ENCODE peak calls at places on chromosomes 1 and 21, in six cellular contexts. P is H9, L is H1, J is trophoblast cell, R is neuronal stem cell, B is mesenchymal stem cell. Q is an unnamed sample.

GRCh38 chr1:230643887-230644286 is 1.6 kb downstream of the COG2 start:
- DNase-seq in B (peak; percentile 64), J (no peak), R (no peak), P (no peak), L (no peak), Q (peak; percentile 51)

GRCh38 chr1:163834778-163835177 is 513.0 kb downstream of the NUF2 start:
- DNase-seq in J (no peak), B (no peak), R (no peak), P (no peak), L (no peak), Q (no peak)

GRCh38 chr21:44272231-44272858 is 10.6 kb upstream of the DNMT3L start:
- DNase-seq in R (no peak), B (no peak), L (no peak), P (no peak), J (no peak), Q (no peak)

GRCh38 chr1:12454406-12455391 is 163.3 kb downstream of the DHRS3 start:
- DNase-seq in B (peak; percentile 28), J (peak; percentile 71), R (no peak), P (no peak), L (no peak), Q (peak; percentile 34)

GRCh38 chr1:179034720-179035119 is 9.0 kb downstream of the FAM20B start:
- DNase-seq in L (no peak), B (peak; percentile 78), J (no peak), R (no peak), P (no peak), Q (peak; percentile 88)

GRCh38 chr1:84856871-84857270 is 36.1 kb downstream of the LPAR3 start:
- DNase-seq in B (no peak), L (no peak), P (no peak), R (no peak), J (no peak), Q (no peak)

GRCh38 chr1:84272401-84272800 is 29.1 kb upstream of the SAMD13 start:
- DNase-seq in P (peak; percentile 38), L (no peak), J (no peak), B (no peak), R (no peak), Q (no peak)

GRCh38 chr1:211515090-211516023 is 23.4 kb upstream of the RD3 start:
- DNase-seq in L (peak; percentile 91), B (peak; percentile 61), P (peak; percentile 75), R (peak; percentile 69), J (peak; percentile 46), Q (peak; percentile 38)

GRCh38 chr1:184150776-184151531 is 99.4 kb downstream of the TSEN15 start:
- DNase-seq in R (no peak), L (no peak), B (peak; percentile 70), J (no peak), P (no peak), Q (peak; percentile 36)

GRCh38 chr1:33182452-33182851 is 609 bp upstream of the TRIM62 start:
- DNase-seq in R (no peak), L (peak; percentile 48), B (peak; percentile 69), P (no peak), J (no peak), Q (peak; percentile 65)

GRCh38 chr1:22132517-22133235 is 10.2 kb downstream of the WNT4 start:
- DNase-seq in L (no peak), R (no peak), B (no peak), P (no peak), J (no peak), Q (peak; percentile 71)

GRCh38 chr1:185788386-185788785 is 54.2 kb downstream of the HMCN1 start:
- DNase-seq in P (no peak), J (no peak), L (no peak), R (no peak), B (no peak), Q (no peak)

GRCh38 chr1:59985901-59986735 is 59.5 kb upstream of the CYP2J2 start:
- DNase-seq in R (no peak), J (no peak), L (no peak), P (no peak), B (no peak), Q (no peak)

GRCh38 chr1:209218113-209218512 is 365.4 kb upstream of the CAMK1G start:
- DNase-seq in R (no peak), L (no peak), J (no peak), B (no peak), P (no peak), Q (no peak)

GRCh38 chr1:48127735-48128685 is 94.5 kb upstream of the SLC5A9 start:
- DNase-seq in P (no peak), L (no peak), B (no peak), J (no peak), R (no peak), Q (no peak)

GRCh38 chr21:40546657-40547056 is 300.3 kb downstream of the DSCAM start:
- DNase-seq in J (no peak), P (no peak), R (no peak), B (no peak), L (no peak), Q (no peak)

GRCh38 chr1:156126701-156127534 is 12.4 kb downstream of the LMNA start:
- DNase-seq in J (peak; percentile 52), B (peak; percentile 98), P (no peak), R (no peak), L (no peak), Q (peak; percentile 96)

GRCh38 chr1:184443624-184444023 is 56.8 kb downstream of the C1orf21 start:
- DNase-seq in J (no peak), P (no peak), L (no peak), B (no peak), R (no peak), Q (no peak)

GRCh38 chr1:82273816-82274215 is 473.1 kb downstream of the ADGRL2 start:
- DNase-seq in P (no peak), R (no peak), J (no peak), L (no peak), B (no peak), Q (no peak)

GRCh38 chr1:16615253-16616252 is 2.2 kb upstream of the NBPF1 start:
- DNase-seq in B (no peak), L (peak; percentile 48), J (no peak), R (no peak), P (no peak), Q (no peak)

GRCh38 chr1:206766251-206766856 is 4.2 kb upstream of the IL19 start:
- DNase-seq in L (no peak), B (peak; percentile 96), P (no peak), J (peak; percentile 28), R (no peak), Q (peak; percentile 93)

GRCh38 chr1:28864695-28865094 is 49.7 kb upstream of the EPB41 start:
- DNase-seq in R (no peak), B (no peak), J (no peak), P (no peak), L (no peak), Q (no peak)

GRCh38 chr21:35475768-35476167 is 426.7 kb upstream of the RUNX1 start:
- DNase-seq in J (no peak), L (no peak), R (no peak), P (no peak), B (peak; percentile 77), Q (peak; percentile 75)

GRCh38 chr1:44811234-44811633 is 2.9 kb downstream of the BTBD19 start:
- DNase-seq in L (no peak), J (no peak), P (no peak), B (peak; percentile 61), R (no peak), Q (no peak)

GRCh38 chr21:46229923-46230260 is 1.3 kb upstream of the LSS start:
- DNase-seq in B (no peak), J (no peak), L (no peak), P (no peak), R (no peak), Q (no peak)

GRCh38 chr1:1397839-1398523 is 1.2 kb downstream of the CCNL2 start:
- DNase-seq in R (no peak), J (peak; percentile 62), L (no peak), B (peak; percentile 51), P (no peak), Q (peak; percentile 34)

GRCh38 chr1:164560076-164560475 is 1.1 kb downstream of the PBX1 start:
- DNase-seq in P (no peak), J (no peak), L (no peak), R (no peak), B (peak; percentile 54), Q (no peak)

GRCh38 chr1:15028117-15028516 is 125.4 kb upstream of the TMEM51 start:
- DNase-seq in J (peak; percentile 94), P (no peak), B (peak; percentile 66), R (peak; percentile 39), L (no peak), Q (peak; percentile 85)

GRCh38 chr1:6805004-6805416 is 19.8 kb downstream of the CAMTA1 start:
- DNase-seq in P (no peak), L (no peak), J (no peak), R (no peak), B (no peak), Q (peak; percentile 13)
- H4K91ac ChIP-seq in P (no peak overlapping the region), L (no peak overlapping the region), J (no peak overlapping the region), R (no peak overlapping the region), B (no peak overlapping the region), Q (no peak overlapping the region)

GRCh38 chr1:117017062-117017461 is 15.5 kb downstream of the CD101 start:
- DNase-seq in B (no peak), R (no peak), P (no peak), L (no peak), J (no peak), Q (no peak)
- H4K91ac ChIP-seq in B (no peak overlapping the region), R (no peak overlapping the region), P (no peak overlapping the region), L (no peak overlapping the region), J (no peak overlapping the region), Q (no peak overlapping the region)

GRCh38 chr1:38336308-38336707 is 289.7 kb upstream of the POU3F1 start:
- DNase-seq in J (no peak), P (no peak), B (no peak), R (no peak), L (no peak), Q (no peak)

GRCh38 chr1:38340409-38340808 is 293.8 kb upstream of the POU3F1 start:
- DNase-seq in B (no peak), P (no peak), J (no peak), R (no peak), L (no peak), Q (no peak)

GRCh38 chr1:38334930-38335592 is 288.5 kb upstream of the POU3F1 start:
- DNase-seq in J (no peak), P (no peak), L (no peak), R (no peak), B (no peak), Q (no peak)

GRCh38 chr1:38336961-38337360 is 290.4 kb upstream of the POU3F1 start:
- DNase-seq in P (no peak), R (no peak), L (no peak), J (no peak), B (no peak), Q (no peak)

DNA sequence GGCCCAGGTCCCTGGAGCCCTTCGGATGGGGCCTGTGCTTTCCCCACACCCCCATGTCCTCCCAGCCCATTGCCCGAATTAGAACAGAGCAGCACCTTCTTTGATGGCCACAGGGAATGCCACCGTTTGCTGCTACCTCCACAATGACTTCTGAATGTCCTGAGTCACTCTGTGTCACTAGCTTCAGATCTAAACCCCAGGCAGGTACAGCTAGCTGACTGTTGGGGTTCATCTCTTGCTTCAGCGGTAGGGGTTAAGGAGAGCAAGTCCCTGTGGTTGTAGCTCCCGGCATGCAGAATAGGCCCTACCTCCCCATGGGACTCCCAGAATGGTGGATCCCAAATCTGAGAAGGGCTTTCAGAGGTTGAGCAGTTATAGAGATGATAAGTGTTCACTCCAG is 291.1 kb upstream of the POU3F1 start:
- DNase-seq in J (no peak), R (no peak), P (no peak), L (no peak), B (no peak), Q (no peak)
- H4K91ac ChIP-seq in J (no peak overlapping the region), R (no peak overlapping the region), P (no peak overlapping the region), L (no peak overlapping the region), B (no peak overlapping the region), Q (no peak overlapping the region)

GRCh38 chr1:149967041-149967440 is 30.4 kb upstream of the MTMR11 start:
- DNase-seq in J (no peak), P (no peak), B (no peak), R (no peak), L (no peak), Q (no peak)
- H4K91ac ChIP-seq in J (no peak overlapping the region), P (no peak overlapping the region), B (no peak overlapping the region), R (no peak overlapping the region), L (no peak overlapping the region), Q (no peak overlapping the region)

Q was measured in IMR-90.